ENCODE peak calls at places on chromosomes 2 and 18, in ten cellular contexts. One of them, this sample, is unnamed.

GRCh38 chr2:203453858-203454451 is 81.1 kb downstream of the RAPH1 start:
- DNase-seq in AG09319: peak
- DNase-seq in cardiac fibroblast: peak
- DNase-seq in breast epithelium: no peak
- DNase-seq in tibial artery: no peak
- DNase-seq in psoas muscle: no peak
- DNase-seq in fibroblast of the aortic adventitia: peak
- DNase-seq in Calu3: peak
- DNase-seq in dorsolateral prefrontal cortex: no peak
- DNase-seq in OCI-LY7: peak
- DNase-seq in this sample: peak

GRCh38 chr2:239881031-239881471 is 144.1 kb downstream of the NDUFA10 start:
- DNase-seq in AG09319: no peak
- DNase-seq in cardiac fibroblast: no peak
- DNase-seq in breast epithelium: peak
- DNase-seq in tibial artery: peak
- DNase-seq in psoas muscle: no peak
- DNase-seq in fibroblast of the aortic adventitia: no peak
- DNase-seq in Calu3: no peak
- DNase-seq in dorsolateral prefrontal cortex: no peak
- DNase-seq in OCI-LY7: no peak
- DNase-seq in this sample: no peak

GRCh38 chr2:70002241-70002896 is 40.9 kb upstream of the ASPRV1 start:
- DNase-seq in AG09319: no peak
- DNase-seq in cardiac fibroblast: no peak
- DNase-seq in breast epithelium: no peak
- DNase-seq in tibial artery: no peak
- DNase-seq in psoas muscle: no peak
- DNase-seq in fibroblast of the aortic adventitia: no peak
- DNase-seq in Calu3: no peak
- DNase-seq in dorsolateral prefrontal cortex: no peak
- DNase-seq in OCI-LY7: peak
- DNase-seq in this sample: peak

GRCh38 chr2:55419236-55419513 is 481 bp downstream of the CCDC88A start:
- DNase-seq in AG09319: no peak
- DNase-seq in cardiac fibroblast: peak
- DNase-seq in breast epithelium: no peak
- DNase-seq in tibial artery: no peak
- DNase-seq in psoas muscle: peak
- DNase-seq in fibroblast of the aortic adventitia: peak
- DNase-seq in Calu3: peak
- DNase-seq in dorsolateral prefrontal cortex: no peak
- DNase-seq in OCI-LY7: no peak
- DNase-seq in this sample: no peak

GRCh38 chr2:160221391-160222276 is 21.6 kb upstream of the ITGB6 start:
- DNase-seq in AG09319: no peak
- DNase-seq in cardiac fibroblast: peak
- DNase-seq in breast epithelium: peak
- DNase-seq in tibial artery: no peak
- DNase-seq in psoas muscle: peak
- DNase-seq in fibroblast of the aortic adventitia: peak
- DNase-seq in Calu3: peak
- DNase-seq in dorsolateral prefrontal cortex: no peak
- DNase-seq in OCI-LY7: no peak
- DNase-seq in this sample: no peak

GRCh38 chr2:239036819-239037558 is 189.1 kb downstream of the TWIST2 start:
- DNase-seq in AG09319: no peak
- DNase-seq in cardiac fibroblast: no peak
- DNase-seq in breast epithelium: no peak
- DNase-seq in tibial artery: peak
- DNase-seq in psoas muscle: no peak
- DNase-seq in fibroblast of the aortic adventitia: no peak
- DNase-seq in Calu3: no peak
- DNase-seq in dorsolateral prefrontal cortex: peak
- DNase-seq in OCI-LY7: no peak
- DNase-seq in this sample: no peak

GRCh38 chr18:46239549-46239948 is 135.4 kb downstream of the HAUS1 start:
- DNase-seq in AG09319: no peak
- DNase-seq in cardiac fibroblast: no peak
- DNase-seq in breast epithelium: no peak
- DNase-seq in tibial artery: no peak
- DNase-seq in psoas muscle: no peak
- DNase-seq in fibroblast of the aortic adventitia: peak
- DNase-seq in Calu3: no peak
- DNase-seq in dorsolateral prefrontal cortex: no peak
- DNase-seq in OCI-LY7: no peak
- DNase-seq in this sample: no peak

GRCh38 chr2:15964936-15965563 is 24.7 kb downstream of the MYCN start:
- DNase-seq in AG09319: no peak
- DNase-seq in cardiac fibroblast: no peak
- DNase-seq in breast epithelium: no peak
- DNase-seq in tibial artery: no peak
- DNase-seq in psoas muscle: no peak
- DNase-seq in fibroblast of the aortic adventitia: no peak
- DNase-seq in Calu3: peak
- DNase-seq in dorsolateral prefrontal cortex: no peak
- DNase-seq in OCI-LY7: no peak
- DNase-seq in this sample: no peak

GRCh38 chr2:218959141-218959731 is at the start of gene CDK5R2:
- DNase-seq in AG09319: peak
- DNase-seq in cardiac fibroblast: peak
- DNase-seq in breast epithelium: no peak
- DNase-seq in tibial artery: no peak
- DNase-seq in psoas muscle: peak
- DNase-seq in fibroblast of the aortic adventitia: peak
- DNase-seq in Calu3: peak
- DNase-seq in dorsolateral prefrontal cortex: peak
- DNase-seq in OCI-LY7: peak
- DNase-seq in this sample: peak

GRCh38 chr2:218960196-218961165 is 1.0 kb downstream of the CDK5R2 start:
- DNase-seq in AG09319: no peak
- DNase-seq in cardiac fibroblast: no peak
- DNase-seq in breast epithelium: no peak
- DNase-seq in tibial artery: no peak
- DNase-seq in psoas muscle: no peak
- DNase-seq in fibroblast of the aortic adventitia: no peak
- DNase-seq in Calu3: no peak
- DNase-seq in dorsolateral prefrontal cortex: no peak
- DNase-seq in OCI-LY7: no peak
- DNase-seq in this sample: peak

GRCh38 chr2:218957685-218958084 is 1.8 kb upstream of the CDK5R2 start:
- DNase-seq in AG09319: no peak
- DNase-seq in cardiac fibroblast: no peak
- DNase-seq in breast epithelium: no peak
- DNase-seq in tibial artery: no peak
- DNase-seq in psoas muscle: no peak
- DNase-seq in fibroblast of the aortic adventitia: no peak
- DNase-seq in Calu3: no peak
- DNase-seq in dorsolateral prefrontal cortex: no peak
- DNase-seq in OCI-LY7: no peak
- DNase-seq in this sample: no peak

GRCh38 chr2:218959761-218960195 is 312 bp downstream of the CDK5R2 start:
- DNase-seq in AG09319: no peak
- DNase-seq in cardiac fibroblast: no peak
- DNase-seq in breast epithelium: no peak
- DNase-seq in tibial artery: no peak
- DNase-seq in psoas muscle: no peak
- DNase-seq in fibroblast of the aortic adventitia: no peak
- DNase-seq in Calu3: no peak
- DNase-seq in dorsolateral prefrontal cortex: no peak
- DNase-seq in OCI-LY7: no peak
- DNase-seq in this sample: no peak

DNA sequence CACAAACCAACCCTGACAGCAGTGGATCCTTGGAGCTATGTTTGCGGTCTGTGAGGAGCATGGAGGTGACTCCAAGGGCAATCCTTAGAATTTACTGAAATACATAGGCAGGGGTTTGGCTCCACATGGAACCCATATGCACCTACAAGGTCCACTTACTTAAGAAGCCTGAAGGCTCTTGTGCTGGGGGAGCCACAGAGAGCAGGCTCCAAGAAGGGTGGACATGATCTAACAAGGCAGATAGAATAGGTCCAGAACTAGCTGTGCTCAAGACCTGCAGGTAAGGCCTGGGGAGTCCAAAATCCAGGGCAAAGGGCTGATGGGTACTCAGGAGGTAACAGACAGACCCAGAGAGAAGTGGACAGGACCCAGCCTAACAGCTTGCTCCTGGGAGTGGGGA is 1.2 kb upstream of the CDK5R2 start:
- DNase-seq in AG09319: no peak
- DNase-seq in cardiac fibroblast: no peak
- DNase-seq in breast epithelium: no peak
- DNase-seq in tibial artery: no peak
- DNase-seq in psoas muscle: no peak
- DNase-seq in fibroblast of the aortic adventitia: no peak
- DNase-seq in Calu3: no peak
- DNase-seq in dorsolateral prefrontal cortex: no peak
- DNase-seq in OCI-LY7: no peak
- DNase-seq in this sample: no peak
- TF ChIP-seq CTCF in AG09319: no peak
- TF ChIP-seq CTCF in cardiac fibroblast: no peak
- TF ChIP-seq CTCF in breast epithelium: no peak
- TF ChIP-seq CTCF in tibial artery: no peak
- TF ChIP-seq CTCF in psoas muscle: no peak
- TF ChIP-seq CTCF in fibroblast of the aortic adventitia: no peak
- TF ChIP-seq CTCF in Calu3: no peak
- TF ChIP-seq CTCF in dorsolateral prefrontal cortex: no peak
- TF ChIP-seq CTCF in OCI-LY7: no peak
- TF ChIP-seq CTCF in this sample: no peak

GRCh38 chr2:200320991-200321390 is 14.5 kb downstream of the SPATS2L start:
- DNase-seq in AG09319: no peak
- DNase-seq in cardiac fibroblast: no peak
- DNase-seq in breast epithelium: no peak
- DNase-seq in tibial artery: no peak
- DNase-seq in psoas muscle: no peak
- DNase-seq in fibroblast of the aortic adventitia: no peak
- DNase-seq in Calu3: no peak
- DNase-seq in dorsolateral prefrontal cortex: no peak
- DNase-seq in OCI-LY7: no peak
- DNase-seq in this sample: no peak

GRCh38 chr2:200322607-200323006 is 16.1 kb downstream of the SPATS2L start:
- DNase-seq in AG09319: no peak
- DNase-seq in cardiac fibroblast: no peak
- DNase-seq in breast epithelium: no peak
- DNase-seq in tibial artery: no peak
- DNase-seq in psoas muscle: no peak
- DNase-seq in fibroblast of the aortic adventitia: no peak
- DNase-seq in Calu3: no peak
- DNase-seq in dorsolateral prefrontal cortex: no peak
- DNase-seq in OCI-LY7: no peak
- DNase-seq in this sample: no peak

GRCh38 chr2:200319587-200320337 is 13.3 kb downstream of the SPATS2L start:
- DNase-seq in AG09319: no peak
- DNase-seq in cardiac fibroblast: peak
- DNase-seq in breast epithelium: no peak
- DNase-seq in tibial artery: no peak
- DNase-seq in psoas muscle: no peak
- DNase-seq in fibroblast of the aortic adventitia: peak
- DNase-seq in Calu3: no peak
- DNase-seq in dorsolateral prefrontal cortex: no peak
- DNase-seq in OCI-LY7: no peak
- DNase-seq in this sample: no peak

GRCh38 chr2:200320344-200320743 is 13.9 kb downstream of the SPATS2L start:
- DNase-seq in AG09319: no peak
- DNase-seq in cardiac fibroblast: no peak
- DNase-seq in breast epithelium: no peak
- DNase-seq in tibial artery: no peak
- DNase-seq in psoas muscle: no peak
- DNase-seq in fibroblast of the aortic adventitia: no peak
- DNase-seq in Calu3: no peak
- DNase-seq in dorsolateral prefrontal cortex: no peak
- DNase-seq in OCI-LY7: no peak
- DNase-seq in this sample: no peak

DNA sequence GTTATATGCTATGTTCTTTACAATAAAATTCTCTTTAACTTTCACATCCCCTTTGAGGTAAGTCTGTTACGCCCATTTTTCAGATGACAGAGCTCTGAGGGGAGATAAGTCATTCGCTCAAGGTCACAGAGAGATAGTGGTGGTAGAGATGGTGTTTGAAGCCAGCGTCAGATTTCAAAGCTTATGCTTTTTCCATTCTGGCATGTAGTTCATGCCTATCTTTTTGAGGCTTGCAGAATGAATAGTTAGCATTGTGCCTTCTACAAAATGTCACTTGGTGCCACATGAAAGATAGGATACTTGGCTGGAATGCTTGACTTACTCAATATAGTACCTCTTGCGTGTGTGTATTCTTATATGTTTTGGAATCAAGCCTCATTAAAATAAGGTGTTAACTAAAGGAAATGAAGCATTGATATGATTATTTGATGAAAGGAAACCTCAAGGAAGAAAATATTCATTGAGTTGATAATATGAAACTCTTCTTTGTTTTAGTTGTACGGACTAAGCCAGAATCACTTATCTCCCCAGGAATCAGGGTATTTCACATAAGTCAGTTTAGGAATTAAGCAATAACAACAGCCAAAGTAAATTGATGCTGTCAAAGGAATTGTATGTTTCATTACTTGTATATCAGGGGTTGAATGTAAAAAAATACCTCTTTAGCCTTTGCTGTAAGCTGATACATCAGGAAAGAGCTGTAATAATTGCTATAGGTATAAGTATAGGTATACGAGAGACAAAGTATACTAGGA is 15.5 kb downstream of the SPATS2L start:
- DNase-seq in AG09319: no peak
- DNase-seq in cardiac fibroblast: no peak
- DNase-seq in breast epithelium: no peak
- DNase-seq in tibial artery: no peak
- DNase-seq in psoas muscle: no peak
- DNase-seq in fibroblast of the aortic adventitia: no peak
- DNase-seq in Calu3: no peak
- DNase-seq in dorsolateral prefrontal cortex: no peak
- DNase-seq in OCI-LY7: no peak
- DNase-seq in this sample: no peak
- TF ChIP-seq CTCF in AG09319: no peak
- TF ChIP-seq CTCF in cardiac fibroblast: no peak
- TF ChIP-seq CTCF in breast epithelium: no peak
- TF ChIP-seq CTCF in tibial artery: no peak
- TF ChIP-seq CTCF in psoas muscle: no peak
- TF ChIP-seq CTCF in fibroblast of the aortic adventitia: no peak
- TF ChIP-seq CTCF in Calu3: no peak
- TF ChIP-seq CTCF in dorsolateral prefrontal cortex: no peak
- TF ChIP-seq CTCF in OCI-LY7: no peak
- TF ChIP-seq CTCF in this sample: no peak

DNA sequence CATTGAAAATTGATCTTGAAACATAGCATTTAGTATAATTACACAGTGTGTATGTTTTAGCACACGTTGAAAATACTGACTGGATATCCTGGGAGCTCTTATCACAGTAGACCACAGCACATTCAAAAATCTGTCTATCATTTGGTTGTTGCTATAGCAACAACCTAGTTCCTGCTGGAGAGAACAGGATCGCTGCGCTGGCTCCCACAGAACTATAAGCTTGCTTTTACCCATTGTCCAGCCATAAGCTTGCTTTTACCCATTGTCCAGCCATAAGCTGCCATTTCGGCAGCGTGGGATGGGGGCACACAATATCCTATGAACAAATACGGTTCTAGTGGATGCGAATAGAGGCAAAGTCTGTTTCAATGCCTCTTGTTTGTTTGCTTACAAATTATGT is 70.4 kb upstream of the ST6GAL2 start:
- DNase-seq in AG09319: no peak
- DNase-seq in cardiac fibroblast: peak
- DNase-seq in breast epithelium: no peak
- DNase-seq in tibial artery: no peak
- DNase-seq in psoas muscle: no peak
- DNase-seq in fibroblast of the aortic adventitia: no peak
- DNase-seq in Calu3: no peak
- DNase-seq in dorsolateral prefrontal cortex: no peak
- DNase-seq in OCI-LY7: no peak
- DNase-seq in this sample: no peak
- TF ChIP-seq CTCF in AG09319: no peak
- TF ChIP-seq CTCF in cardiac fibroblast: no peak
- TF ChIP-seq CTCF in breast epithelium: no peak
- TF ChIP-seq CTCF in tibial artery: no peak
- TF ChIP-seq CTCF in psoas muscle: no peak
- TF ChIP-seq CTCF in fibroblast of the aortic adventitia: no peak
- TF ChIP-seq CTCF in Calu3: no peak
- TF ChIP-seq CTCF in dorsolateral prefrontal cortex: no peak
- TF ChIP-seq CTCF in OCI-LY7: no peak
- TF ChIP-seq CTCF in this sample: no peak

GRCh38 chr2:119387381-119388129 is 20.8 kb downstream of the DBI start:
- DNase-seq in AG09319: peak
- DNase-seq in cardiac fibroblast: peak
- DNase-seq in breast epithelium: peak
- DNase-seq in tibial artery: peak
- DNase-seq in psoas muscle: peak
- DNase-seq in fibroblast of the aortic adventitia: peak
- DNase-seq in Calu3: peak
- DNase-seq in dorsolateral prefrontal cortex: peak
- DNase-seq in OCI-LY7: no peak
- DNase-seq in this sample: peak
- TF ChIP-seq CTCF in AG09319: peak
- TF ChIP-seq CTCF in cardiac fibroblast: peak
- TF ChIP-seq CTCF in breast epithelium: no peak
- TF ChIP-seq CTCF in tibial artery: no peak
- TF ChIP-seq CTCF in psoas muscle: no peak
- TF ChIP-seq CTCF in fibroblast of the aortic adventitia: peak
- TF ChIP-seq CTCF in Calu3: no peak
- TF ChIP-seq CTCF in dorsolateral prefrontal cortex: no peak
- TF ChIP-seq CTCF in OCI-LY7: peak
- TF ChIP-seq CTCF in this sample: no peak